ENCODE peak calls at places on chromosomes 2 and 18, in eight cellular contexts. V is endodermal cell, S is GM06990, A is lower leg skin, M is fibroblast of mammary gland, R is PC-9, W is NT2/D1, Q is ovary. X is an unnamed sample.
A peak's percentile ranks its signal among the peaks of the same experiment; 100 is the strongest.

GRCh38 chr2:138516030-138516704 is 14.6 kb downstream of the SPOPL start:
- DNase-seq in S (no peak), W (no peak), A (no peak), V (no peak), R (no peak), M (no peak), Q (no peak), X (no peak)

GRCh38 chr2:44107974-44108373 is 60.7 kb upstream of the PPM1B start:
- DNase-seq in R (peak; percentile 21), S (no peak), V (no peak), Q (no peak), W (no peak), A (no peak), M (peak; percentile 43), X (no peak)

GRCh38 chr2:105969552-105969951 is 224.5 kb downstream of the UXS1 start:
- DNase-seq in Q (no peak), S (no peak), R (no peak), A (no peak), V (peak; percentile 92), M (peak; percentile 7), W (peak; percentile 48), X (no peak)

GRCh38 chr2:101841679-101842327 is 144.3 kb downstream of the MAP4K4 start:
- DNase-seq in V (no peak), M (no peak), Q (no peak), S (no peak), W (no peak), A (no peak), R (no peak), X (no peak)

GRCh38 chr2:237152361-237152760 is 66.7 kb downstream of the COPS8 start:
- DNase-seq in M (no peak), A (no peak), V (peak; percentile 40), R (no peak), Q (no peak), S (no peak), W (no peak), X (no peak)

GRCh38 chr2:239444626-239445625 is 44.1 kb upstream of the HDAC4 start:
- DNase-seq in V (no peak), W (no peak), Q (no peak), S (no peak), M (peak; percentile 61), R (peak; percentile 72), A (peak; percentile 92), X (no peak)

GRCh38 chr2:237700583-237701032 is 73.2 kb downstream of the LRRFIP1 start:
- DNase-seq in R (no peak), Q (no peak), A (peak; percentile 87), M (peak; percentile 84), W (no peak), S (peak; percentile 74), V (no peak), X (peak; percentile 61)

GRCh38 chr2:218997730-218998129 is 4.5 kb upstream of the CRYBA2 start:
- DNase-seq in S (no peak), Q (no peak), W (no peak), A (no peak), M (no peak), V (no peak), R (no peak), X (no peak)

GRCh38 chr2:19505199-19506136 is 147.0 kb upstream of the OSR1 start:
- DNase-seq in V (no peak), S (no peak), Q (no peak), M (no peak), R (no peak), W (no peak), A (no peak), X (no peak)

GRCh38 chr2:179467111-179467510 is 202.5 kb upstream of the SESTD1 start:
- DNase-seq in Q (no peak), W (no peak), V (no peak), S (no peak), M (peak; percentile 79), R (no peak), A (no peak), X (no peak)

GRCh38 chr2:165902929-165903328 is 50.6 kb downstream of the TTC21B start:
- DNase-seq in W (no peak), A (no peak), R (no peak), M (peak; percentile 36), V (no peak), S (no peak), Q (no peak), X (no peak)

GRCh38 chr2:119407430-119408220 is 24.0 kb upstream of the TMEM37 start:
- DNase-seq in Q (no peak), R (peak; percentile 44), V (peak; percentile 83), W (peak; percentile 51), M (peak; percentile 65), A (peak; percentile 83), S (no peak), X (no peak)

GRCh38 chr18:54961016-54961423 is 1.8 kb upstream of the CCDC68 start:
- DNase-seq in A (no peak), Q (no peak), R (no peak), W (no peak), S (peak; percentile 12), V (no peak), M (no peak), X (no peak)

GRCh38 chr18:77127769-77128671 is 4.6 kb downstream of the MBP start:
- DNase-seq in R (peak; percentile 99), S (peak; percentile 55), Q (no peak), A (peak; percentile 86), M (peak; percentile 95), V (no peak), W (no peak), X (peak; percentile 64)

GRCh38 chr18:75824661-75825060 is 397.2 kb upstream of the SMIM21 start:
- DNase-seq in R (no peak), Q (no peak), W (no peak), A (no peak), M (no peak), V (peak; percentile 35), S (no peak), X (no peak)

GRCh38 chr18:26714739-26715138 is 150.8 kb downstream of the AQP4 start:
- DNase-seq in R (no peak), Q (no peak), M (no peak), V (no peak), S (no peak), W (no peak), A (no peak), X (no peak)

GRCh38 chr2:85768713-85769112 is 14.9 kb downstream of the ATOH8 start:
- DNase-seq in Q (peak; percentile 90), S (no peak), W (no peak), M (peak; percentile 73), V (peak; percentile 77), R (no peak), A (no peak), X (no peak)
- H3K4me3 ChIP-seq in Q (no peak overlapping the region), S (no peak overlapping the region), W (no peak overlapping the region), M (no peak overlapping the region), V (no peak overlapping the region), R (no peak overlapping the region), A (no peak overlapping the region), X (no peak overlapping the region)

DNA sequence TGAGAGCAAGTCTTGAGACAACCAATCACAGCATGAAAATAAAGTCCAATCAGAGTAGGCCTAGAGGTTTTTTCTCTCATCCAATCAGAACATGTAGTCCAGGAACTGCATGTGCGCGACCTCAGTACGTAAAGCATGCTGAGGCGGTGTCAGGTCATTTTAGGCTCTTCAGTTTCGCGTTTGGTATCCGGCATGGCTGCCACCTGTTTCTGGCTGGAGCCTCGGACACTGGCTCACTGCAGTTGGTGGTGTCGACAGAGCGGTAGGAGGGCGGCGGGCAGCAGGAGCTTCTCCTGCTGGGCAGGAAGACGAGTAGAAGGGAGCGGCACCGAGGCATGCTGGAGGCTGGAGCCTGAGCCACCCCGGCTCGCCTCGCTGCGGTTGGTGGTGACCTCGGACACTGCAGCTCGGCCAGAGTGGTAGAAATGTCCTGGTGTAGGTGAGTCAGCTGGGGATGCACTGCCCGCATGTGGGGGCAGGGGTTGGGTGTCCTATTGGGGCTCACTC is 15.8 kb downstream of the CCDC74A start:
- DNase-seq in Q (no peak), R (no peak), S (no peak), A (no peak), M (no peak), W (no peak), V (no peak), X (no peak)
- H3K4me3 ChIP-seq in Q (no peak overlapping the region), R (no peak overlapping the region), S (no peak overlapping the region), A (no peak overlapping the region), M (no peak overlapping the region), W (no peak overlapping the region), V (no peak overlapping the region), X (no peak overlapping the region)

GRCh38 chr18:9741461-9741820 is 33.3 kb downstream of the RAB31 start:
- DNase-seq in R (no peak), A (no peak), M (no peak), V (no peak), S (no peak), W (no peak), Q (no peak), X (no peak)

GRCh38 chr18:9741821-9742541 is 33.9 kb downstream of the RAB31 start:
- DNase-seq in Q (no peak), S (no peak), M (peak; percentile 68), R (peak; percentile 34), V (peak; percentile 76), A (no peak), W (peak; percentile 40), X (no peak)

GRCh38 chr18:9740076-9740475 is 32.0 kb downstream of the RAB31 start:
- DNase-seq in Q (no peak), W (no peak), M (no peak), R (peak; percentile 54), S (no peak), A (no peak), V (no peak), X (no peak)

GRCh38 chr18:9743200-9744016 is 35.3 kb downstream of the RAB31 start:
- DNase-seq in V (peak; percentile 87), W (peak; percentile 32), A (no peak), R (peak; percentile 96), M (peak; percentile 97), Q (no peak), S (no peak), X (no peak)

DNA sequence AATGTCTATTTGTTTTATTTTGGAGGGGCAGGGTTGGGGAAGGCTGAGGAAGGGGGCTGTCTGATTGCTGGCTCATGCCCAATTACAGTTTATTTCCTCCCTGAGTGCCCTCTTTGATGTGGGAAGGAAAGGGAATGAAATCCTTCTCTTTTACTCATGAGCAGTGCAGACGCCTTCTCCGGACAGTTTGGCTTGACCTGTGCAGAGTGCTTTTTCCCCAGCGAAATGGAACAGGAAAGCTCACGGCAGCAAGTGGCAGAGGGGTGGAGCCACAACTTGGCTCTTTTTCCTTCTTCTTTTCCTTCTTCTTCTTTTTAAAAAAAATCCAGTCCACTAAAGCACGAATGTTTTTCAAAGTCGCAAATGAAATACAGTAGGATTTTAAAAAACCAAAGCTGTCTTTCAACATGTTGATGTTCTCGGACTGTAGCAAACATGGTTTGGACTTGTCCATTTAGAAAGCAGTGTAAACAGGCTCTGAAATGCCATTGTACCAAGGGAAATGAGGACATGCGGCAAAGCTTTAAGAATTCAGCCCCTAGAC is 34.6 kb downstream of the RAB31 start:
- DNase-seq in A (no peak), S (no peak), Q (no peak), W (no peak), M (peak; percentile 49), V (peak; percentile 20), R (peak; percentile 54), X (no peak)
- H3K4me3 ChIP-seq in A (no peak overlapping the region), S (no peak overlapping the region), Q (no peak overlapping the region), W (no peak overlapping the region), M (no peak overlapping the region), V (no peak overlapping the region), R (peak overlapping the region; percentile 27), X (no peak overlapping the region)

DNA sequence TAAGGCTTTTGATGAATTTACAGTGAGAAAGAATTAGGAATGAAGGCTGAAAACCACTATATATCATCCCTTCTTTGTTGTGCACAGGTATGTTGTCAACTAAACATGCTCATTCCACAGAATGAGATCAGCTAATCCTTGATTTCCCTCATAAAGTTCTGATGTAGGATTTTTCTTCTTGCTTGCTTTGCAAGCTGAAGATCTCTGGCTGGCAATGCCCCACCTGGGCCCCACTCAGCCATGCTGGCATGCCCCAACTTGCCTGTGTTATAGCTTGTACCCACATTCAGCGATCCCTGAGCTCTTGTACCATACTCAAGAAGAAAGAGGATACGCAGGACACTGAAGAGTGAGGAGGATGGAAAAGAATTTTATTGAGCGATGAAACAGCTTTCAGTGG is 18.0 kb upstream of the SERPINB11 start:
- DNase-seq in M (no peak), R (no peak), V (no peak), S (no peak), Q (no peak), A (no peak), W (no peak), X (no peak)
- H3K4me3 ChIP-seq in M (no peak overlapping the region), R (no peak overlapping the region), V (no peak overlapping the region), S (no peak overlapping the region), Q (no peak overlapping the region), A (no peak overlapping the region), W (no peak overlapping the region), X (no peak overlapping the region)